ENCODE peak calls at places on chromosomes 7 and 10, in four cellular contexts. V is HepG2, N is GM12878, B is SK-N-SH. C is an unnamed sample.

GRCh38 chr10:104447899-104448298 is 94.3 kb downstream of the CFAP58 start:
- DNase-seq in V (no peak), N (no peak), B (no peak), C (no peak)

GRCh38 chr10:62264126-62264525 is 4.5 kb downstream of the RTKN2 start:
- DNase-seq in V (no peak), N (no peak), B (no peak), C (no peak)

GRCh38 chr7:43537765-43538403 is 45.0 kb upstream of the STK17A start:
- DNase-seq in V (no peak), N (no peak), B (no peak), C (no peak)

GRCh38 chr7:93758621-93759020 is 131.9 kb downstream of the TFPI2 start:
- DNase-seq in V (no peak), N (no peak), B (no peak), C (no peak)

GRCh38 chr7:28520074-28521015 is 108.0 kb downstream of the CREB5 start:
- DNase-seq in V (no peak), N (no peak), B (no peak), C (no peak)

GRCh38 chr10:110460111-110460809 is 37.4 kb upstream of the DUSP5 start:
- DNase-seq in V (peak), N (no peak), B (peak), C (peak)

GRCh38 chr7:18896343-18896975 is 221.0 kb downstream of the TWIST1 start:
- DNase-seq in V (no peak), N (no peak), B (no peak), C (no peak)

GRCh38 chr10:13717936-13718772 is 131.4 kb downstream of the PRPF18 start:
- DNase-seq in V (peak), N (no peak), B (no peak), C (no peak)

GRCh38 chr7:141702047-141702567 is at the start of gene DENND11:
- DNase-seq in V (no peak), N (no peak), B (peak), C (peak)

GRCh38 chr7:40283391-40283790 is 148.6 kb downstream of the SUGCT start:
- DNase-seq in V (no peak), N (no peak), B (no peak), C (no peak)

GRCh38 chr7:94338921-94339371 is 55.7 kb upstream of the COL1A2 start:
- DNase-seq in V (no peak), N (no peak), B (no peak), C (no peak)

GRCh38 chr7:80411621-80412020 is 100.2 kb downstream of the GNAT3 start:
- DNase-seq in V (no peak), N (no peak), B (no peak), C (no peak)
- TF ChIP-seq PBX3 in V (no peak), N (no peak), B (peak), C (no peak)

GRCh38 chr10:52939894-52940293 is 167.3 kb upstream of the MBL2 start:
- DNase-seq in V (no peak), N (no peak), B (no peak), C (no peak)
- TF ChIP-seq CHD2 in V (no peak), N (no peak), B (no peak), C (no peak)

DNA sequence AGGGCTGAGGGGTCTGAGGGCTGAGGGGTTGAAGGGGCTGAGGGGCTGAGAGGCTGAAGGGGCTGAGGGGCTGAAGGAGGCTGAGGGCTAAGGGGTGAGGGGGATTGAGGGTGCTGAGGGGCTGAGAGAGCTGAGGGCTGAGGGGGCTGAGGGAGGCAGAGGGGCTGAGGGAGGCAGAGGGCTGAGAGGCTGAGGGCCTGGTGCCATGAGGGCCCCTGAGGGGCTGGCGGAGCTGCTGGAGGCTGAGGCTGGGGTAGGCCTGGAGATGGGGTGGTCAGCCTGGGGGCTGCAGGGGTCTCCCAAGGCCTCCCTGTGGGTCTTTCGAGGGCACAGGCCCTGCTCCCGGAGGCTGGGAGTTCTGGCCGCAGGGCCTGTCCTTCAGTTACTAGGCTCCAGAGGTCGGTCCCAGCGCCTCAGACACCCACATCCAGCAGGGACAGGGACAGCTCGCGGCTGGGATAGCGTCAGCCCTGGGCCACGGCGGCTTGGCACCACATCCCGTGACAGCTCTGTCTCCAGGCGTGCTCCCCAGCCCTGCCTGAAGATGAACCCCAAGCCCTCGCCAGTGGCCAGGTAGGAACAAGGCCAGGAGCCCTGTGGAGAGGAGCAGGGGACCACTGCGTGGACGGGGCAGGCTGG is 16.9 kb downstream of the MYO1G start:
- DNase-seq in V (no peak), N (no peak), B (peak), C (no peak)
- TF ChIP-seq PBX3 in V (no peak), N (no peak), B (no peak), C (no peak)

DNA sequence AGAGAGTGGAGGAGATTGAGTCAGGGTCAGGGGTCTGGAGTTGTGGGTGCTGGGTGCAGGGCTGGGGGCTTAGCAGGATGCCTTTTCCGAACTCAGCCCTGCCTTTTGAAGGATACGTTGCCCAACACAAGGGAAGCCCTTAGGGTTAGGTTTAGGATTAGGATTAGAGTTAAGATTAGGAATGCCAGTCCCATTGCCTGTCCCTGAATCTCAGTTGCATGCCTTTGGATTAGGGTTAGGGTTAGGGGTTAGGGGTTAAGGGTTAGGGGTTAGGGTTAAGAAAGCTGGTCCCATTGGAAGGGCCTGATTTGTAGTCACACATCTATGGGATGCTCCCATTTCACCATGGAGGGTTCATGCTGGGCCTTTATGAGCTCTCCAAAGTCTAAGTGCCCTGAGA is 20.8 kb upstream of the ZNF488 start:
- DNase-seq in V (no peak), N (no peak), B (no peak), C (no peak)
- TF ChIP-seq CHD2 in V (no peak), N (no peak), B (no peak), C (no peak)

GRCh38 chr7:66558201-66558641 is 70.5 kb upstream of the KCTD7 start:
- DNase-seq in V (no peak), N (no peak), B (peak), C (no peak)

GRCh38 chr7:66558660-66559465 is 69.8 kb upstream of the KCTD7 start:
- DNase-seq in V (no peak), N (no peak), B (peak), C (peak)

GRCh38 chr7:66556549-66557213 is 72.0 kb upstream of the KCTD7 start:
- DNase-seq in V (no peak), N (no peak), B (peak), C (no peak)

GRCh38 chr7:66556177-66556548 is 72.5 kb upstream of the KCTD7 start:
- DNase-seq in V (no peak), N (no peak), B (no peak), C (no peak)

DNA sequence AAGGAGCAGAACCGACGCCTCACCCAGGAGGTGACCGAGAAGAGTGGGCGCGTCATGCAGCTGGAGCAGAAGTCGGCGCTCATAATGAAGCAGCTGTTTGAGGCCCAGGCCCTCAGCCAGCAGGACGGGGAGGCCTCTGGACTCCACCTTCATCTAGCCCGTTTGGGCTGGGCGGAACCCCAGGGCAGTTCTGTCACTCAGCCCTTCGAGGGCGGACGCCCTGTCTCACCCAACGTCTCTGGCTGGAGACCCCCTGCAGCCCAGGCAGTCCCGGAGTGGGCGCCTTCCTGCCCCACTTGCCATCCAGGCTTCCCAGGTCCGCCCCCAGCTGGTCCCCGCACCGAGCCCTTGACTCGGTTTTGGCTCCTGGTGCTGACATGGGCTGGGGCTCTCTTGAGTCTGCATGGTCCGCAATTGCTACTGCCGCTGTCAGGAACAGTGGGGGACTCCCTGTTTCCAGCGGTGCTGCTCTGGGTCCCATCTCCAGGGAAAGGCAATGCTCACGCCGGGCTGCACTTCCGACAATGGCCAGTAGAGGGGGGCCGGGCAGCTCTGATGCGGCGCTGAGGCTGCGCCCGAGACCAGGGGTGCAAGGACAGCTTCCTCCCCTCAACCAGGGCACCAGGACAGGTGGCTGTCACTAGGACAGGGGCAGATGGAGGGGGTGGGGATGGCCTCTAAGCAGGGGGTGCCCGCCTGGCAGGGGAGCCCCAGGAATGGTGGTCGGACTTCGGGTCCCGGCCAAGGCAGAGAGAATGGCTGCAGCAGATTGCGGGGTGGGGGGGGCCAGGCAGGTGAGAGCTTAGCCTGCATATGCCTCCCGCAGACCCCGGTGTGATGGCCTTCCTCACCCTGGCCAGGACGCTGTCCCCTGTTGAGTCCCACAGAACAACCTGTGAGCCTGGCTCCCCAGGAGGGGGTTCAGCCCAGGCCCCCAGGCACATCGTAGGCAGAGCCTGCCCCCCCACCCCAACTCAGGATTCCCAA is 71.2 kb upstream of the KCTD7 start:
- DNase-seq in V (no peak), N (no peak), B (peak), C (peak)
- TF ChIP-seq PBX3 in V (no peak), N (no peak), B (no peak), C (no peak)

C was measured in A549.